ENCODE peak calls at places on chromosomes 11 and 22, in nine cellular contexts. One of them, this sample, is unnamed.

GRCh38 chr22:27802389-27803079 is 978 bp upstream of the MN1 start:
- DNase-seq in MCF 10A: no peak
- DNase-seq in fibroblast of mammary gland: no peak
- DNase-seq in HFF-Myc: no peak
- DNase-seq in pancreas: no peak
- DNase-seq in dorsolateral prefrontal cortex: no peak
- DNase-seq in type B pancreatic cell: no peak
- DNase-seq in GM13977: no peak
- DNase-seq in body of pancreas: no peak
- DNase-seq in this sample: peak

GRCh38 chr22:42862045-42862734 is 5.1 kb upstream of the ARFGAP3 start:
- DNase-seq in body of pancreas: no peak
- DNase-seq in fibroblast of mammary gland: peak
- DNase-seq in type B pancreatic cell: no peak
- DNase-seq in MCF 10A: no peak
- DNase-seq in HFF-Myc: no peak
- DNase-seq in dorsolateral prefrontal cortex: no peak
- DNase-seq in pancreas: no peak
- DNase-seq in GM13977: no peak
- DNase-seq in this sample: no peak

GRCh38 chr11:119323532-119324033 is 6.7 kb upstream of the MCAM start:
- DNase-seq in body of pancreas: peak
- DNase-seq in pancreas: peak
- DNase-seq in HFF-Myc: peak
- DNase-seq in fibroblast of mammary gland: peak
- DNase-seq in dorsolateral prefrontal cortex: peak
- DNase-seq in GM13977: peak
- DNase-seq in MCF 10A: peak
- DNase-seq in type B pancreatic cell: no peak
- DNase-seq in this sample: peak

GRCh38 chr11:126440276-126440675 is 84.8 kb downstream of the ST3GAL4 start:
- DNase-seq in pancreas: no peak
- DNase-seq in MCF 10A: no peak
- DNase-seq in HFF-Myc: no peak
- DNase-seq in fibroblast of mammary gland: no peak
- DNase-seq in GM13977: no peak
- DNase-seq in type B pancreatic cell: no peak
- DNase-seq in body of pancreas: no peak
- DNase-seq in dorsolateral prefrontal cortex: no peak
- DNase-seq in this sample: no peak

GRCh38 chr11:128133501-128133900 is 453.9 kb downstream of the ETS1 start:
- DNase-seq in GM13977: no peak
- DNase-seq in type B pancreatic cell: no peak
- DNase-seq in pancreas: no peak
- DNase-seq in body of pancreas: no peak
- DNase-seq in fibroblast of mammary gland: no peak
- DNase-seq in HFF-Myc: no peak
- DNase-seq in dorsolateral prefrontal cortex: no peak
- DNase-seq in MCF 10A: no peak
- DNase-seq in this sample: no peak

GRCh38 chr22:47736166-47737034 is 974.0 kb downstream of the TBC1D22A start:
- DNase-seq in type B pancreatic cell: no peak
- DNase-seq in HFF-Myc: no peak
- DNase-seq in MCF 10A: no peak
- DNase-seq in GM13977: no peak
- DNase-seq in pancreas: no peak
- DNase-seq in fibroblast of mammary gland: no peak
- DNase-seq in body of pancreas: no peak
- DNase-seq in dorsolateral prefrontal cortex: no peak
- DNase-seq in this sample: no peak

GRCh38 chr11:61815790-61816735 is 740 bp downstream of the FADS1 start:
- DNase-seq in body of pancreas: peak
- DNase-seq in MCF 10A: peak
- DNase-seq in GM13977: peak
- DNase-seq in fibroblast of mammary gland: peak
- DNase-seq in dorsolateral prefrontal cortex: no peak
- DNase-seq in pancreas: peak
- DNase-seq in type B pancreatic cell: peak
- DNase-seq in HFF-Myc: no peak
- DNase-seq in this sample: no peak

GRCh38 chr22:38230108-38230825 is 28.5 kb downstream of the MAFF start:
- DNase-seq in type B pancreatic cell: no peak
- DNase-seq in fibroblast of mammary gland: peak
- DNase-seq in dorsolateral prefrontal cortex: no peak
- DNase-seq in body of pancreas: peak
- DNase-seq in GM13977: peak
- DNase-seq in pancreas: no peak
- DNase-seq in MCF 10A: peak
- DNase-seq in HFF-Myc: peak
- DNase-seq in this sample: no peak

GRCh38 chr22:42801537-42802165 is 55.4 kb downstream of the ARFGAP3 start:
- DNase-seq in dorsolateral prefrontal cortex: no peak
- DNase-seq in MCF 10A: no peak
- DNase-seq in pancreas: no peak
- DNase-seq in body of pancreas: no peak
- DNase-seq in type B pancreatic cell: no peak
- DNase-seq in GM13977: no peak
- DNase-seq in fibroblast of mammary gland: no peak
- DNase-seq in HFF-Myc: no peak
- DNase-seq in this sample: no peak

GRCh38 chr22:25955323-25955722 is 213.3 kb downstream of the MYO18B start:
- DNase-seq in HFF-Myc: no peak
- DNase-seq in pancreas: no peak
- DNase-seq in body of pancreas: no peak
- DNase-seq in fibroblast of mammary gland: no peak
- DNase-seq in dorsolateral prefrontal cortex: no peak
- DNase-seq in MCF 10A: no peak
- DNase-seq in type B pancreatic cell: no peak
- DNase-seq in GM13977: no peak
- DNase-seq in this sample: no peak

GRCh38 chr11:72781313-72782080 is 12.3 kb downstream of the STARD10 start:
- DNase-seq in body of pancreas: peak
- DNase-seq in GM13977: peak
- DNase-seq in type B pancreatic cell: no peak
- DNase-seq in fibroblast of mammary gland: no peak
- DNase-seq in HFF-Myc: no peak
- DNase-seq in dorsolateral prefrontal cortex: no peak
- DNase-seq in MCF 10A: no peak
- DNase-seq in pancreas: peak
- DNase-seq in this sample: peak

GRCh38 chr11:72224587-72225410 is at the start of gene INPPL1:
- DNase-seq in fibroblast of mammary gland: peak
- DNase-seq in GM13977: peak
- DNase-seq in body of pancreas: peak
- DNase-seq in type B pancreatic cell: peak
- DNase-seq in dorsolateral prefrontal cortex: no peak
- DNase-seq in pancreas: peak
- DNase-seq in MCF 10A: peak
- DNase-seq in HFF-Myc: no peak
- DNase-seq in this sample: peak

GRCh38 chr22:46367707-46368191 is 32.2 kb downstream of the TRMU start:
- DNase-seq in fibroblast of mammary gland: peak
- DNase-seq in type B pancreatic cell: no peak
- DNase-seq in MCF 10A: peak
- DNase-seq in pancreas: peak
- DNase-seq in HFF-Myc: no peak
- DNase-seq in GM13977: peak
- DNase-seq in body of pancreas: peak
- DNase-seq in dorsolateral prefrontal cortex: no peak
- DNase-seq in this sample: peak

GRCh38 chr11:117075186-117075585 is 23.0 kb downstream of the SIK3 start:
- DNase-seq in MCF 10A: no peak
- DNase-seq in GM13977: no peak
- DNase-seq in HFF-Myc: no peak
- DNase-seq in pancreas: no peak
- DNase-seq in dorsolateral prefrontal cortex: no peak
- DNase-seq in body of pancreas: no peak
- DNase-seq in fibroblast of mammary gland: no peak
- DNase-seq in type B pancreatic cell: no peak
- DNase-seq in this sample: no peak

GRCh38 chr11:117071344-117071787 is 26.9 kb downstream of the SIK3 start:
- DNase-seq in pancreas: no peak
- DNase-seq in dorsolateral prefrontal cortex: no peak
- DNase-seq in GM13977: no peak
- DNase-seq in HFF-Myc: no peak
- DNase-seq in body of pancreas: peak
- DNase-seq in type B pancreatic cell: no peak
- DNase-seq in MCF 10A: peak
- DNase-seq in fibroblast of mammary gland: peak
- DNase-seq in this sample: no peak

GRCh38 chr11:117072517-117073218 is 25.6 kb downstream of the SIK3 start:
- DNase-seq in MCF 10A: peak
- DNase-seq in dorsolateral prefrontal cortex: no peak
- DNase-seq in GM13977: no peak
- DNase-seq in pancreas: no peak
- DNase-seq in fibroblast of mammary gland: peak
- DNase-seq in type B pancreatic cell: no peak
- DNase-seq in HFF-Myc: peak
- DNase-seq in body of pancreas: no peak
- DNase-seq in this sample: no peak

GRCh38 chr11:117074122-117074521 is 24.1 kb downstream of the SIK3 start:
- DNase-seq in fibroblast of mammary gland: no peak
- DNase-seq in dorsolateral prefrontal cortex: no peak
- DNase-seq in GM13977: no peak
- DNase-seq in type B pancreatic cell: no peak
- DNase-seq in body of pancreas: no peak
- DNase-seq in MCF 10A: no peak
- DNase-seq in pancreas: no peak
- DNase-seq in HFF-Myc: no peak
- DNase-seq in this sample: no peak

GRCh38 chr11:117073539-117073938 is 24.7 kb downstream of the SIK3 start:
- DNase-seq in HFF-Myc: no peak
- DNase-seq in MCF 10A: peak
- DNase-seq in fibroblast of mammary gland: no peak
- DNase-seq in dorsolateral prefrontal cortex: no peak
- DNase-seq in GM13977: no peak
- DNase-seq in body of pancreas: no peak
- DNase-seq in pancreas: no peak
- DNase-seq in type B pancreatic cell: no peak
- DNase-seq in this sample: no peak
- TF ChIP-seq CTCF in HFF-Myc: no peak
- TF ChIP-seq CTCF in MCF 10A: no peak
- TF ChIP-seq CTCF in fibroblast of mammary gland: no peak
- TF ChIP-seq CTCF in dorsolateral prefrontal cortex: no peak
- TF ChIP-seq CTCF in GM13977: no peak
- TF ChIP-seq CTCF in body of pancreas: no peak
- TF ChIP-seq CTCF in pancreas: no peak
- TF ChIP-seq CTCF in type B pancreatic cell: no peak
- TF ChIP-seq CTCF in this sample: no peak

DNA sequence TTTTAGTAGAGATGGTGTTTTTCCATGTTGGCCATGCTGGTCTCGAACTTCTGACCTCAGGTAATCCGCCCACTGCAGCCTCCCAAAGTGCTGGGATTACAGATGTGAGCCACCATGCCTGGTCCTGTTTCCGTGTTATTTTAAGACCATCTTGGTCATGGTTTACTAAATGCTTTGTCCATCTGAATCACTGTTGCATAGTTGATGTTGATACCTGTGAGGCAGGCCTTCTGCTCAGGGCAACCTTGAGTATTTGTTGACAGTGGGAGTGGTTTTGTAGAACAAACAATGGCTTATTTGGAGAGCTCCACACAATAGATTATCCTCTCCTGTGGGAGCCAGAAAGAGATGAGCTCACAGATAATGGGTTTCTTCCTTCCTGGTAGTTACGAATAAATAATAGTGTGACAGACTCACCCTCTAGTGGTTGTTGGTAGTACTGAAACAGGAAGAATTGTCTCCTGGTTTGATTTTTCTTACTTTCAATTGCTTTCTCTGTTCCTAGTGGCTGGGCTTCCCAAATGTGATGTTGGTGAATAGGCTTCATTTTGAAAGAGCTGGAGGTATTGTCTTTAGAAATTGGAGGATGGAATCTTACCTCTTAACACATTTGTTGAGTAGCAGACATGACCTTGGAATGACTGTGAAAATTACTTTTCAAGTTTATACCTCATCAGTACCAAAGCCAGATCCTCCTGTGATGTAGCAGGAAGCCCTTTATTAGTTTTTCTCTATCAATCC is 39.0 kb downstream of the CTNND1 start:
- DNase-seq in pancreas: no peak
- DNase-seq in type B pancreatic cell: no peak
- DNase-seq in body of pancreas: peak
- DNase-seq in HFF-Myc: peak
- DNase-seq in dorsolateral prefrontal cortex: no peak
- DNase-seq in MCF 10A: peak
- DNase-seq in fibroblast of mammary gland: peak
- DNase-seq in GM13977: peak
- DNase-seq in this sample: no peak
- TF ChIP-seq CTCF in pancreas: peak
- TF ChIP-seq CTCF in type B pancreatic cell: peak
- TF ChIP-seq CTCF in body of pancreas: peak
- TF ChIP-seq CTCF in HFF-Myc: peak
- TF ChIP-seq CTCF in dorsolateral prefrontal cortex: peak
- TF ChIP-seq CTCF in MCF 10A: peak
- TF ChIP-seq CTCF in fibroblast of mammary gland: peak
- TF ChIP-seq CTCF in GM13977: peak
- TF ChIP-seq CTCF in this sample: peak

GRCh38 chr11:97269527-97269926 is 879.7 kb downstream of the JRKL start:
- DNase-seq in MCF 10A: peak
- DNase-seq in HFF-Myc: no peak
- DNase-seq in body of pancreas: no peak
- DNase-seq in type B pancreatic cell: no peak
- DNase-seq in GM13977: no peak
- DNase-seq in dorsolateral prefrontal cortex: no peak
- DNase-seq in pancreas: no peak
- DNase-seq in fibroblast of mammary gland: no peak
- DNase-seq in this sample: no peak
- TF ChIP-seq CTCF in MCF 10A: peak
- TF ChIP-seq CTCF in HFF-Myc: no peak
- TF ChIP-seq CTCF in body of pancreas: no peak
- TF ChIP-seq CTCF in type B pancreatic cell: peak
- TF ChIP-seq CTCF in GM13977: no peak
- TF ChIP-seq CTCF in dorsolateral prefrontal cortex: no peak
- TF ChIP-seq CTCF in pancreas: no peak
- TF ChIP-seq CTCF in fibroblast of mammary gland: no peak
- TF ChIP-seq CTCF in this sample: no peak

DNA sequence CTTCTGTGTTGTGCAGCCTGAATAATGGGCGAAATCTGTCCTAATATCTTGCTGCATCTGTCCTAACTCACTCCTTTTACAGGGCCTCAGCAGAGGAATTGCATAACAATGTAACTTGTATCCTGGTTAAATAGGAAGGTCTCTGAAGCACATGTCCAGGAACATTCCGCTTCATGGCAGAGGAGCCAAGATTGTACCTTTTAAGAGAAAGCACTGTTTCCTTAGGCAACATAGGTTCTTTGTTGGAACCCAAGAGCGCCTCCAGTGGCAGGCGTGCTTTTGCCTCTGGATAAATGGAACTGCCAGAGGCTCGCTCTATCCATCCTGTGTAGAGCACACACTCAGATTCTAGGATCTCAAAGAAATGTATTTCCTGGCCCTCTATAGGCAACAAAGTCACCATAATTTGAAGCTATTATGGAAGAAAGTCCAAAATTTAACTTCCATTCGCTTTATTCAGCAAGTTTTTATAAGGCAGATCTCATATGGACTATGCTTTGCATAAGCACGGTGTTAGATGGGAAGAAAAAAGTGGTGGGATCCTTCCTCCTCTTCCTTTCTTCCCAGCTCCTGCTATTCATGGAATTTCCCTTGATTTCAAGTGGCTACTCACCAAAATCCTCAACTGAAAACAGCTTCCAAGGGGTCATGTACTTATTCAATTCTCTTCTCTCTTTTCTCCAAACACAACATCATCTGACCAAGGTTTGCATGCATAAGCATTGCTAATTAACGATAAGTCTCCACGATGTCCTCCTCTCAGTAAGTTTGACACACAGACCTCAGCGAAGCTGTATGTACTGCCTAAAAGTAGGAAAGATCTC is at the start of gene BLID:
- DNase-seq in HFF-Myc: no peak
- DNase-seq in dorsolateral prefrontal cortex: peak
- DNase-seq in MCF 10A: peak
- DNase-seq in body of pancreas: peak
- DNase-seq in fibroblast of mammary gland: peak
- DNase-seq in GM13977: no peak
- DNase-seq in type B pancreatic cell: no peak
- DNase-seq in pancreas: peak
- DNase-seq in this sample: no peak
- TF ChIP-seq CTCF in HFF-Myc: peak
- TF ChIP-seq CTCF in dorsolateral prefrontal cortex: peak
- TF ChIP-seq CTCF in MCF 10A: no peak
- TF ChIP-seq CTCF in body of pancreas: peak
- TF ChIP-seq CTCF in fibroblast of mammary gland: peak
- TF ChIP-seq CTCF in GM13977: peak
- TF ChIP-seq CTCF in type B pancreatic cell: peak
- TF ChIP-seq CTCF in pancreas: no peak
- TF ChIP-seq CTCF in this sample: no peak

This sample was measured in activated B cell treated with CpG ODN at 0.5 μM for 24 hours.